ENCODE peak calls at places on chromosomes 7 and 10, in seven cellular contexts. L is stimulated activated naive CD4-positive, alpha-beta T cell; T is NCI-H1105; P is mucosa of descending colon; K is NCI-H460; W is activated CD4-positive, alpha-beta T cell treated with anti-CD3 and anti-CD28 coated beads for 48 hours; C is AG09319. D is an unnamed sample.

GRCh38 chr7:98418636-98419315 is 17.9 kb upstream of the BAIAP2L1 start:
- DNase-seq in L (no peak), T (no peak), P (peak), K (peak), W (peak), C (peak), D (peak)

GRCh38 chr7:98165827-98166667 is 45.2 kb upstream of the BHLHA15 start:
- DNase-seq in L (peak), T (peak), P (peak), K (peak), W (peak), C (no peak), D (peak)

GRCh38 chr10:133324857-133325260 is 11.8 kb downstream of the CALY start:
- DNase-seq in L (no peak), T (no peak), P (no peak), K (no peak), W (no peak), C (no peak), D (no peak)

GRCh38 chr10:14837003-14837755 is 658 bp downstream of the CDNF start:
- DNase-seq in L (no peak), T (no peak), P (no peak), K (no peak), W (no peak), C (peak), D (peak)

GRCh38 chr7:1920266-1920681 is 250.2 kb downstream of the ELFN1 start:
- DNase-seq in L (peak), T (no peak), P (peak), K (no peak), W (peak), C (no peak), D (peak)

GRCh38 chr7:8078418-8078817 is 109.8 kb downstream of the GLCCI1 start:
- DNase-seq in L (no peak), T (no peak), P (no peak), K (no peak), W (no peak), C (no peak), D (no peak)

GRCh38 chr7:4143006-4143405 is 539.1 kb upstream of the FOXK1 start:
- DNase-seq in L (no peak), T (no peak), P (no peak), K (no peak), W (no peak), C (no peak), D (no peak)

GRCh38 chr10:4824791-4825310 is 1.2 kb upstream of the AKR1E2 start:
- DNase-seq in L (no peak), T (no peak), P (no peak), K (no peak), W (no peak), C (no peak), D (no peak)

GRCh38 chr10:124671486-124672075 is 72.6 kb downstream of the FAM53B start:
- DNase-seq in L (peak), T (no peak), P (peak), K (peak), W (peak), C (no peak), D (peak)

GRCh38 chr10:73467210-73467609 is 28.6 kb downstream of the PPP3CB start:
- DNase-seq in L (no peak), T (no peak), P (no peak), K (no peak), W (no peak), C (no peak), D (no peak)

GRCh38 chr7:76428149-76428823 is 3.5 kb downstream of the ZP3 start:
- DNase-seq in L (no peak), T (no peak), P (no peak), K (no peak), W (no peak), C (no peak), D (no peak)

GRCh38 chr10:33010132-33011037 is 52.4 kb upstream of the ITGB1 start:
- DNase-seq in L (no peak), T (no peak), P (no peak), K (peak), W (no peak), C (peak), D (peak)

GRCh38 chr7:38070718-38071117 is 107.3 kb upstream of the STARD3NL start:
- DNase-seq in L (no peak), T (peak), P (no peak), K (no peak), W (peak), C (no peak), D (no peak)

GRCh38 chr10:28332699-28333098 is 29.8 kb upstream of the MPP7 start:
- DNase-seq in L (no peak), T (no peak), P (no peak), K (no peak), W (no peak), C (no peak), D (no peak)

GRCh38 chr7:40621592-40621998 is 486.8 kb downstream of the SUGCT start:
- DNase-seq in L (no peak), T (no peak), P (no peak), K (no peak), W (no peak), C (no peak), D (no peak)

GRCh38 chr7:126501617-126502016 is 751.1 kb downstream of the GRM8 start:
- DNase-seq in L (no peak), T (peak), P (no peak), K (no peak), W (no peak), C (no peak), D (no peak)

GRCh38 chr7:17374654-17375053 is 76.2 kb downstream of the AHR start:
- DNase-seq in L (no peak), T (no peak), P (no peak), K (no peak), W (no peak), C (no peak), D (no peak)

GRCh38 chr10:112858990-112859520 is 91.0 kb upstream of the TCF7L2 start:
- DNase-seq in L (no peak), T (no peak), P (no peak), K (no peak), W (no peak), C (no peak), D (no peak)

GRCh38 chr10:63496561-63496960 is 24.6 kb upstream of the REEP3 start:
- DNase-seq in L (no peak), T (no peak), P (no peak), K (no peak), W (no peak), C (no peak), D (no peak)

GRCh38 chr7:128115326-128115820 is 84.1 kb upstream of the LRRC4 start:
- DNase-seq in L (no peak), T (no peak), P (no peak), K (no peak), W (no peak), C (no peak), D (no peak)

GRCh38 chr10:111338798-111339197 is 262.0 kb downstream of the ADRA2A start:
- DNase-seq in L (no peak), T (no peak), P (no peak), K (no peak), W (no peak), C (no peak), D (no peak)

GRCh38 chr10:1394155-1394912 is 338.1 kb downstream of the WDR37 start:
- DNase-seq in L (no peak), T (no peak), P (no peak), K (no peak), W (no peak), C (no peak), D (no peak)

GRCh38 chr7:105141068-105141467 is 127.1 kb downstream of the KMT2E start:
- DNase-seq in L (no peak), T (peak), P (no peak), K (peak), W (no peak), C (peak), D (no peak)

GRCh38 chr7:76513817-76514799 is 3.8 kb downstream of the UPK3B start:
- DNase-seq in L (no peak), T (no peak), P (peak), K (no peak), W (no peak), C (no peak), D (no peak)

GRCh38 chr7:29194206-29194593 is 375 bp upstream of the CHN2 start:
- DNase-seq in L (no peak), T (no peak), P (peak), K (no peak), W (peak), C (no peak), D (no peak)

GRCh38 chr7:46162582-46162981 is 241.5 kb upstream of the IGFBP3 start:
- DNase-seq in L (no peak), T (no peak), P (no peak), K (no peak), W (no peak), C (no peak), D (no peak)

GRCh38 chr10:27041196-27041595 is 59.1 kb downstream of the ANKRD26 start:
- DNase-seq in L (no peak), T (no peak), P (no peak), K (no peak), W (no peak), C (no peak), D (no peak)

D was measured in CD4-positive, alpha-beta memory T cell.